ENCODE peak calls at places on chromosomes 11 and 22, in five cellular contexts. One of them, this sample, is unnamed.
A peak's percentile ranks its signal among the peaks of the same experiment; 100 is the strongest.

GRCh38 chr22:48721394-48721666 is 1106.3 kb downstream of the BRD1 start:
- DNase-seq in GM12878: no peak
- DNase-seq in HepG2: no peak
- DNase-seq in IMR-90: no peak
- DNase-seq in K562: no peak
- DNase-seq in this sample: no peak

GRCh38 chr22:19723165-19723989 is at the start of gene GP1BB:
- DNase-seq in K562: peak; percentile 100
- DNase-seq in HepG2: no peak
- DNase-seq in GM12878: no peak
- DNase-seq in IMR-90: no peak
- DNase-seq in this sample: peak; percentile 45

GRCh38 chr11:61592176-61592575 is 11.3 kb upstream of the SYT7 start:
- DNase-seq in HepG2: no peak
- DNase-seq in IMR-90: no peak
- DNase-seq in GM12878: no peak
- DNase-seq in K562: no peak
- DNase-seq in this sample: no peak

GRCh38 chr11:14125529-14125928 is 163.0 kb downstream of the SPON1 start:
- DNase-seq in HepG2: no peak
- DNase-seq in IMR-90: no peak
- DNase-seq in K562: no peak
- DNase-seq in GM12878: no peak
- DNase-seq in this sample: no peak

GRCh38 chr11:117905524-117905923 is 23.7 kb downstream of the TMPRSS13 start:
- DNase-seq in GM12878: no peak
- DNase-seq in K562: no peak
- DNase-seq in IMR-90: no peak
- DNase-seq in HepG2: no peak
- DNase-seq in this sample: no peak

GRCh38 chr22:17931400-17931825 is 92.9 kb downstream of the MICAL3 start:
- DNase-seq in GM12878: no peak
- DNase-seq in IMR-90: no peak
- DNase-seq in HepG2: no peak
- DNase-seq in K562: no peak
- DNase-seq in this sample: no peak

GRCh38 chr22:24501366-24502005 is 6.4 kb downstream of the UPB1 start:
- DNase-seq in GM12878: no peak
- DNase-seq in HepG2: peak; percentile 64
- DNase-seq in K562: no peak
- DNase-seq in IMR-90: no peak
- DNase-seq in this sample: no peak

GRCh38 chr22:21778705-21779363 is 43.2 kb upstream of the YPEL1 start:
- DNase-seq in HepG2: no peak
- DNase-seq in IMR-90: peak; percentile 90
- DNase-seq in K562: peak; percentile 90
- DNase-seq in GM12878: no peak
- DNase-seq in this sample: no peak

GRCh38 chr11:13287681-13288080 is 10.1 kb downstream of the BMAL1 start:
- DNase-seq in IMR-90: no peak
- DNase-seq in HepG2: no peak
- DNase-seq in GM12878: no peak
- DNase-seq in K562: no peak
- DNase-seq in this sample: no peak

GRCh38 chr11:110249066-110249465 is 47.3 kb downstream of the RDX start:
- DNase-seq in IMR-90: no peak
- DNase-seq in K562: no peak
- DNase-seq in GM12878: no peak
- DNase-seq in HepG2: no peak
- DNase-seq in this sample: no peak

GRCh38 chr22:34508797-34509196 is 557.2 kb upstream of the ISX start:
- DNase-seq in HepG2: no peak
- DNase-seq in K562: no peak
- DNase-seq in GM12878: no peak
- DNase-seq in IMR-90: no peak
- DNase-seq in this sample: no peak

GRCh38 chr22:41132555-41132954 is 40.2 kb downstream of the EP300 start:
- DNase-seq in K562: no peak
- DNase-seq in GM12878: no peak
- DNase-seq in HepG2: no peak
- DNase-seq in IMR-90: peak; percentile 2
- DNase-seq in this sample: no peak

GRCh38 chr11:65891180-65892136 is 985 bp downstream of the CCDC85B start:
- DNase-seq in GM12878: no peak
- DNase-seq in IMR-90: no peak
- DNase-seq in K562: peak; percentile 73
- DNase-seq in HepG2: peak; percentile 78
- DNase-seq in this sample: peak; percentile 52

GRCh38 chr11:111514216-111515031 is at the start of gene HOATZ:
- DNase-seq in IMR-90: no peak
- DNase-seq in K562: peak; percentile 32
- DNase-seq in GM12878: no peak
- DNase-seq in HepG2: no peak
- DNase-seq in this sample: no peak

GRCh38 chr11:73931039-73931645 is 19.7 kb upstream of the DNAJB13 start:
- DNase-seq in K562: peak; percentile 53
- DNase-seq in HepG2: peak; percentile 50
- DNase-seq in GM12878: no peak
- DNase-seq in IMR-90: peak; percentile 84
- DNase-seq in this sample: peak; percentile 87

GRCh38 chr22:30857103-30857502 is 111.5 kb downstream of the MORC2 start:
- DNase-seq in GM12878: no peak
- DNase-seq in HepG2: no peak
- DNase-seq in K562: no peak
- DNase-seq in IMR-90: no peak
- DNase-seq in this sample: no peak

GRCh38 chr11:121634889-121635288 is 182.1 kb upstream of the SORL1-AS1 start:
- DNase-seq in IMR-90: peak; percentile 96
- DNase-seq in GM12878: no peak
- DNase-seq in HepG2: no peak
- DNase-seq in K562: no peak
- DNase-seq in this sample: no peak

GRCh38 chr22:46220921-46221320 is 29.2 kb downstream of the CDPF1 start:
- DNase-seq in GM12878: peak; percentile 3
- DNase-seq in HepG2: no peak
- DNase-seq in IMR-90: peak; percentile 13
- DNase-seq in K562: no peak
- DNase-seq in this sample: no peak

GRCh38 chr22:34808618-34809017 is 257.3 kb upstream of the ISX start:
- DNase-seq in IMR-90: no peak
- DNase-seq in K562: no peak
- DNase-seq in HepG2: no peak
- DNase-seq in GM12878: no peak
- DNase-seq in this sample: no peak

GRCh38 chr22:44139773-44140172 is 41.0 kb upstream of the PARVG start:
- DNase-seq in HepG2: no peak
- DNase-seq in IMR-90: no peak
- DNase-seq in GM12878: no peak
- DNase-seq in K562: no peak
- DNase-seq in this sample: no peak

GRCh38 chr11:57426754-57427691 is at the start of gene SLC43A3:
- DNase-seq in HepG2: peak; percentile 19
- DNase-seq in K562: peak; percentile 83
- DNase-seq in IMR-90: peak; percentile 82
- DNase-seq in GM12878: peak; percentile 41
- DNase-seq in this sample: no peak

GRCh38 chr22:45413013-45413367 is 409 bp downstream of the SMC1B start:
- DNase-seq in K562: no peak
- DNase-seq in GM12878: no peak
- DNase-seq in IMR-90: no peak
- DNase-seq in HepG2: no peak
- DNase-seq in this sample: no peak

GRCh38 chr22:24822471-24822870 is 16.5 kb downstream of the SGSM1 start:
- DNase-seq in HepG2: no peak
- DNase-seq in GM12878: no peak
- DNase-seq in K562: no peak
- DNase-seq in IMR-90: no peak
- DNase-seq in this sample: no peak

GRCh38 chr22:22122348-22123117 is 122.1 kb upstream of the VPREB1 start:
- DNase-seq in HepG2: no peak
- DNase-seq in IMR-90: no peak
- DNase-seq in GM12878: no peak
- DNase-seq in K562: no peak
- DNase-seq in this sample: no peak

GRCh38 chr22:24112188-24112587 is 69.1 kb upstream of the SUSD2 start:
- DNase-seq in HepG2: no peak
- DNase-seq in IMR-90: peak; percentile 15
- DNase-seq in GM12878: no peak
- DNase-seq in K562: no peak
- DNase-seq in this sample: no peak

GRCh38 chr11:76601272-76601671 is 69.3 kb downstream of the LRRC32 start:
- DNase-seq in HepG2: no peak
- DNase-seq in K562: no peak
- DNase-seq in IMR-90: no peak
- DNase-seq in GM12878: no peak
- DNase-seq in this sample: no peak

GRCh38 chr11:30017467-30017895 is 651 bp upstream of the KCNA4 start:
- DNase-seq in K562: no peak
- DNase-seq in GM12878: no peak
- DNase-seq in IMR-90: no peak
- DNase-seq in HepG2: no peak
- DNase-seq in this sample: no peak

GRCh38 chr11:67420646-67421420 is 5.4 kb downstream of the CARNS1 start:
- DNase-seq in GM12878: no peak
- DNase-seq in K562: peak; percentile 99
- DNase-seq in IMR-90: peak; percentile 80
- DNase-seq in HepG2: peak; percentile 81
- DNase-seq in this sample: peak; percentile 92
- TF ChIP-seq POLR2A in GM12878: peak; percentile 77
- TF ChIP-seq POLR2A in K562: no peak
- TF ChIP-seq POLR2A in IMR-90: no peak
- TF ChIP-seq POLR2A in HepG2: no peak
- TF ChIP-seq POLR2A in this sample: peak; percentile 61

DNA sequence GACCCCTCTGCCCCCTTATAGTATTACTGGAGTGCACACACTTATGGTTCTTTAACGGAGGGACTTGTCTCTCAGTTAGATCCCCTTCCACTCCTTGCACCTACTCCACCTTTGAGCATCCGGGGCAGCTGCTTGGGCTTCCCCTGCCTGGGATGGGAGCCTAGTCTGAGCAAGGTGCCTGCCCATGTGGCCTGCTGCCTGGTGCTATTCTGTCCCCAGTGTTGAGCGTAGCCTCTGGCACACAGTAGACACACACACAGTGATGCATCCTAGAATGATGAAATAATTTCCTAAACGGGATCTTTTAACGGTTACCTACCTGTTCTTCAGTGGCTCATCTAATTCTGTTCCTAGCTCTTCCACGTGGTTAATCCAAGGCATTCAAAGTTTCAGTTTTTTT is 22.4 kb downstream of the PPFIA1 start:
- DNase-seq in HepG2: no peak
- DNase-seq in IMR-90: no peak
- DNase-seq in GM12878: no peak
- DNase-seq in K562: no peak
- DNase-seq in this sample: no peak
- TF ChIP-seq RAD21 in HepG2: no peak
- TF ChIP-seq RAD21 in IMR-90: no peak
- TF ChIP-seq RAD21 in GM12878: no peak
- TF ChIP-seq RAD21 in K562: no peak
- TF ChIP-seq RAD21 in this sample: no peak

GRCh38 chr11:46948378-46949131 is 12.0 kb downstream of the CSTPP1 start:
- DNase-seq in HepG2: no peak
- DNase-seq in IMR-90: peak; percentile 91
- DNase-seq in GM12878: no peak
- DNase-seq in K562: no peak
- DNase-seq in this sample: peak; percentile 57
- TF ChIP-seq BHLHE40 in HepG2: no peak
- TF ChIP-seq BHLHE40 in IMR-90: peak; percentile 13
- TF ChIP-seq BHLHE40 in GM12878: no peak
- TF ChIP-seq BHLHE40 in K562: no peak
- TF ChIP-seq BHLHE40 in this sample: no peak

GRCh38 chr22:37640591-37641250 is 1.3 kb downstream of the SH3BP1 start:
- DNase-seq in HepG2: no peak
- DNase-seq in IMR-90: no peak
- DNase-seq in K562: no peak
- DNase-seq in GM12878: no peak
- DNase-seq in this sample: no peak
- TF ChIP-seq POLR2A in HepG2: no peak
- TF ChIP-seq POLR2A in IMR-90: no peak
- TF ChIP-seq POLR2A in K562: no peak
- TF ChIP-seq POLR2A in GM12878: no peak
- TF ChIP-seq POLR2A in this sample: no peak

This sample was measured in A549.